ENCODE peak calls at places on chromosomes 6 and 20, in ten cellular contexts. F is neural crest cell; J is dorsolateral prefrontal cortex; W is ascending aorta; V is COR-L47; U is stimulated activated CD4-positive, alpha-beta T cell treated with anti-CD3 and anti-CD28 coated beads, Interleukin-15, amount 100 ng/mL, for 24 hours; Z is GM13977; K is CD4-positive, alpha-beta memory T cell; E is iPS DF 19.7; A is IMR-90. O is an unnamed sample.

GRCh38 chr6:19827247-19827646 is 9.9 kb upstream of the ID4 start:
- DNase-seq in Z (no peak), J (no peak), V (no peak), W (no peak), A (no peak), K (no peak), U (no peak), F (no peak), E (no peak), O (no peak)

GRCh38 chr6:125939026-125939425 is 17.5 kb upstream of the HINT3 start:
- DNase-seq in U (no peak), F (no peak), E (no peak), J (no peak), W (no peak), Z (no peak), V (no peak), K (no peak), A (no peak), O (no peak)

GRCh38 chr6:89139509-89140346 is 6.1 kb upstream of the PM20D2 start:
- DNase-seq in A (peak; percentile 70), F (no peak), W (no peak), U (no peak), Z (no peak), V (no peak), E (no peak), J (no peak), K (no peak), O (no peak)

GRCh38 chr20:54221383-54221782 is 13.5 kb downstream of the PFDN4 start:
- DNase-seq in U (peak; percentile 27), A (no peak), J (no peak), V (no peak), F (no peak), E (no peak), K (peak; percentile 8), W (no peak), Z (no peak), O (peak; percentile 79)

GRCh38 chr6:83252717-83253116 is 59.6 kb downstream of the RWDD2A start:
- DNase-seq in U (no peak), K (no peak), F (no peak), W (no peak), V (no peak), Z (no peak), A (peak; percentile 85), E (peak; percentile 0), J (no peak), O (no peak)

GRCh38 chr6:4253604-4254211 is 118.3 kb upstream of the ECI2 start:
- DNase-seq in A (peak; percentile 83), W (no peak), Z (no peak), F (no peak), J (no peak), V (peak; percentile 27), K (no peak), U (no peak), E (no peak), O (no peak)

GRCh38 chr6:14177413-14178082 is 60.0 kb downstream of the CD83 start:
- DNase-seq in V (no peak), J (no peak), U (no peak), F (no peak), W (no peak), Z (no peak), A (no peak), K (no peak), E (no peak), O (no peak)

GRCh38 chr6:70310063-70310694 is 7.3 kb upstream of the COL9A1 start:
- DNase-seq in J (no peak), K (peak; percentile 13), U (no peak), E (no peak), Z (no peak), W (no peak), A (peak; percentile 53), F (no peak), V (peak; percentile 23), O (no peak)

GRCh38 chr20:57802877-57803717 is 93.3 kb upstream of the PMEPA1 start:
- DNase-seq in K (no peak), F (no peak), W (no peak), A (no peak), V (no peak), Z (no peak), E (no peak), U (no peak), J (no peak), O (no peak)

GRCh38 chr6:147287869-147288271 is 83.7 kb downstream of the STXBP5 start:
- DNase-seq in W (no peak), U (no peak), E (no peak), Z (no peak), V (no peak), K (no peak), A (peak; percentile 69), F (no peak), J (no peak), O (no peak)

GRCh38 chr20:34562643-34563042 is 4.1 kb downstream of the MAP1LC3A start:
- DNase-seq in U (peak; percentile 18), W (no peak), J (no peak), A (peak; percentile 16), V (no peak), K (no peak), E (no peak), Z (peak; percentile 57), F (no peak), O (no peak)

GRCh38 chr20:33684533-33685327 is 1.5 kb downstream of the E2F1 start:
- DNase-seq in J (no peak), U (no peak), W (no peak), Z (no peak), V (peak; percentile 96), K (no peak), F (no peak), A (no peak), E (no peak), O (no peak)

GRCh38 chr6:90288404-90288803 is 8.2 kb downstream of the BACH2 start:
- DNase-seq in W (no peak), U (no peak), E (no peak), J (no peak), V (no peak), A (peak; percentile 15), F (no peak), Z (no peak), K (no peak), O (peak; percentile 76)

GRCh38 chr6:53768636-53769035 is 26.2 kb upstream of the LRRC1 start:
- DNase-seq in A (peak; percentile 28), V (no peak), K (no peak), Z (no peak), U (no peak), W (no peak), E (no peak), F (no peak), J (no peak), O (no peak)

GRCh38 chr20:59825944-59826759 is 107.3 kb downstream of the SYCP2 start:
- DNase-seq in J (no peak), U (no peak), K (no peak), A (no peak), Z (no peak), E (no peak), W (no peak), F (no peak), V (peak; percentile 82), O (peak; percentile 35)

GRCh38 chr20:59141818-59142581 is 21.6 kb upstream of the ZNF831 start:
- DNase-seq in J (no peak), Z (no peak), W (no peak), A (peak; percentile 2), K (no peak), V (no peak), E (peak; percentile 38), U (no peak), F (peak; percentile 22), O (no peak)

GRCh38 chr6:118768904-118769325 is 117.5 kb upstream of the CEP85L start:
- DNase-seq in Z (no peak), J (no peak), A (no peak), E (no peak), W (no peak), F (no peak), K (peak; percentile 31), V (no peak), U (peak; percentile 37), O (no peak)

GRCh38 chr20:20665933-20666332 is 46.5 kb downstream of the RALGAPA2 start:
- DNase-seq in V (no peak), Z (no peak), E (no peak), U (no peak), K (no peak), J (no peak), F (no peak), A (no peak), W (no peak), O (no peak)

GRCh38 chr20:32144898-32145662 is 35.6 kb downstream of the TM9SF4 start:
- DNase-seq in W (no peak), F (no peak), J (no peak), A (no peak), Z (no peak), K (no peak), U (no peak), V (no peak), E (no peak), O (no peak)

GRCh38 chr6:107458687-107459282 is 579 bp downstream of the PDSS2 start:
- DNase-seq in J (no peak), W (no peak), A (peak; percentile 22), E (no peak), U (peak; percentile 49), K (peak; percentile 2), V (no peak), F (no peak), Z (peak; percentile 32), O (no peak)

GRCh38 chr20:47283411-47283810 is 73.1 kb downstream of the ZMYND8 start:
- DNase-seq in E (no peak), F (no peak), W (no peak), V (no peak), A (no peak), U (no peak), J (no peak), K (no peak), Z (no peak), O (no peak)

GRCh38 chr6:142474446-142475289 is 172.9 kb downstream of the ADGRG6 start:
- DNase-seq in E (peak; percentile 48), K (peak; percentile 38), F (peak; percentile 18), Z (peak; percentile 32), J (peak; percentile 65), W (no peak), A (peak; percentile 76), V (peak; percentile 2), U (no peak), O (no peak)

GRCh38 chr6:6930223-6930880 is 177.4 kb upstream of the RREB1 start:
- DNase-seq in K (no peak), J (no peak), W (no peak), V (no peak), E (no peak), U (no peak), Z (no peak), F (no peak), A (no peak), O (no peak)

GRCh38 chr6:87122477-87122876 is 27.6 kb upstream of the CGA start:
- DNase-seq in J (no peak), V (no peak), W (no peak), U (no peak), A (no peak), K (no peak), E (no peak), F (no peak), Z (no peak), O (no peak)

GRCh38 chr6:143941852-143942627 is 66.0 kb downstream of the PLAGL1 start:
- DNase-seq in E (peak; percentile 86), K (peak; percentile 22), F (peak; percentile 60), V (peak; percentile 41), J (no peak), W (no peak), U (peak; percentile 77), A (peak; percentile 49), Z (peak; percentile 52), O (peak; percentile 51)

GRCh38 chr6:40425192-40425919 is 161.8 kb downstream of the LRFN2 start:
- DNase-seq in U (no peak), W (no peak), F (no peak), K (no peak), E (no peak), J (no peak), A (no peak), Z (no peak), V (peak; percentile 80), O (no peak)

GRCh38 chr20:5400164-5400762 is 83.5 kb upstream of the PROKR2 start:
- DNase-seq in W (no peak), Z (no peak), F (peak; percentile 26), A (peak; percentile 16), K (no peak), E (peak; percentile 9), J (no peak), U (no peak), V (no peak), O (no peak)

GRCh38 chr6:79868098-79868722 is 79.1 kb downstream of the ELOVL4 start:
- DNase-seq in J (no peak), Z (peak; percentile 59), F (peak; percentile 60), V (peak; percentile 80), W (no peak), A (peak; percentile 62), E (peak; percentile 48), U (peak; percentile 27), K (peak; percentile 53), O (no peak)

O was measured in left lobe of liver.